ENCODE peak calls at places on chromosomes 4 and X, in eight cellular contexts. B, C, L, U, P, Z, J and Y are unnamed samples.
A peak's percentile ranks its signal among the peaks of the same experiment; 100 is the strongest.

GRCh38 chr4:98430708-98431403 is 169.7 kb downstream of the RAP1GDS1 start:
- DNase-seq in C (no peak), L (no peak), P (no peak), J (no peak), Z (no peak), U (no peak), B (no peak), Y (peak; percentile 3)

GRCh38 chr4:35793766-35794165 is 450.5 kb downstream of the ARAP2 start:
- DNase-seq in Z (no peak), P (no peak), J (no peak), U (no peak), L (no peak), B (no peak), C (no peak), Y (no peak)

GRCh38 chrX:85419293-85419692 is 39.8 kb upstream of the POF1B start:
- DNase-seq in L (no peak), P (no peak), Z (no peak), J (no peak), U (no peak), B (no peak), C (no peak), Y (no peak)

GRCh38 chr4:184831153-184831552 is 5.4 kb upstream of the ACSL1 start:
- DNase-seq in L (no peak), Z (no peak), B (no peak), U (no peak), C (no peak), J (no peak), P (no peak), Y (no peak)

GRCh38 chr4:3465698-3466671 is 2.9 kb downstream of the DOK7 start:
- DNase-seq in B (no peak), U (peak; percentile 44), Z (no peak), J (peak; percentile 30), P (no peak), L (no peak), C (no peak), Y (no peak)

GRCh38 chr4:163548481-163549243 is 54.2 kb downstream of the TMA16 start:
- DNase-seq in C (peak; percentile 9), U (no peak), P (no peak), J (no peak), Z (peak; percentile 75), L (peak; percentile 72), B (no peak), Y (peak; percentile 52)

GRCh38 chr4:87555751-87556619 is 26.8 kb upstream of the SPARCL1 start:
- DNase-seq in B (no peak), J (no peak), C (no peak), P (no peak), L (peak; percentile 59), Z (no peak), U (no peak), Y (peak; percentile 16)

GRCh38 chr4:3373468-3373867 is 68.3 kb upstream of the HGFAC start:
- DNase-seq in B (no peak), L (no peak), Z (no peak), J (no peak), P (no peak), C (no peak), U (no peak), Y (no peak)

GRCh38 chrX:118350715-118351114 is 4.8 kb downstream of the WDR44 start:
- DNase-seq in B (no peak), J (no peak), L (no peak), U (no peak), P (no peak), Z (no peak), C (no peak), Y (no peak)

GRCh38 chr4:158859661-158860060 is 90.8 kb downstream of the FNIP2 start:
- DNase-seq in Z (no peak), U (no peak), C (no peak), B (no peak), P (no peak), J (no peak), L (no peak), Y (no peak)

GRCh38 chrX:110383414-110383813 is 24.8 kb downstream of the RTL9 start:
- DNase-seq in J (no peak), Z (no peak), L (no peak), B (no peak), C (no peak), U (no peak), P (no peak), Y (no peak)

GRCh38 chr4:137711502-137711901 is 179.2 kb upstream of the PCDH18 start:
- DNase-seq in U (no peak), P (no peak), C (no peak), B (no peak), L (no peak), J (no peak), Z (no peak), Y (no peak)

GRCh38 chr4:109547394-109547793 is 12.7 kb upstream of the MCUB start:
- DNase-seq in P (no peak), U (no peak), B (no peak), Z (no peak), C (no peak), J (no peak), L (peak; percentile 12), Y (no peak)

GRCh38 chr4:105950701-105951100 is 55.4 kb downstream of the NPNT start:
- DNase-seq in C (no peak), J (no peak), Z (peak; percentile 48), P (no peak), L (no peak), B (no peak), U (no peak), Y (no peak)

GRCh38 chr4:48635310-48635709 is 144.8 kb downstream of the FRYL start:
- DNase-seq in B (no peak), U (no peak), L (peak; percentile 72), Z (no peak), C (peak; percentile 52), J (no peak), P (no peak), Y (peak; percentile 5)

GRCh38 chr4:169092889-169093522 is 83.0 kb upstream of the CBR4 start:
- DNase-seq in P (no peak), J (no peak), L (no peak), U (no peak), B (no peak), C (no peak), Z (no peak), Y (peak; percentile 58)

GRCh38 chr4:156169011-156169410 is 215.3 kb upstream of the CTSO start:
- DNase-seq in C (no peak), U (no peak), L (peak; percentile 63), Z (peak; percentile 81), P (no peak), B (peak; percentile 5), J (peak; percentile 27), Y (peak; percentile 44)

GRCh38 chr4:85514783-85515182 is 39.8 kb downstream of the ARHGAP24 start:
- DNase-seq in B (no peak), U (no peak), L (no peak), C (no peak), Z (no peak), P (no peak), J (no peak), Y (no peak)

GRCh38 chr4:38581708-38582107 is 82.3 kb upstream of the KLF3 start:
- DNase-seq in B (no peak), C (no peak), L (no peak), J (no peak), P (no peak), U (no peak), Z (peak; percentile 27), Y (no peak)

GRCh38 chr4:91963489-91963888 is 340.3 kb upstream of the GRID2 start:
- DNase-seq in J (no peak), U (no peak), Z (no peak), L (no peak), P (no peak), B (no peak), C (no peak), Y (no peak)

GRCh38 chr4:147823135-147823534 is 91.2 kb downstream of the ARHGAP10 start:
- DNase-seq in L (no peak), U (no peak), P (no peak), B (no peak), Z (no peak), J (no peak), C (no peak), Y (no peak)

GRCh38 chr4:184357783-184358182 is 116.6 kb downstream of the IRF2 start:
- DNase-seq in L (no peak), U (no peak), C (no peak), B (no peak), Z (no peak), J (no peak), P (no peak), Y (no peak)

GRCh38 chr4:110867251-110867960 is 244.5 kb upstream of the PITX2 start:
- DNase-seq in Z (no peak), B (no peak), J (no peak), L (no peak), C (no peak), U (no peak), P (no peak), Y (no peak)

GRCh38 chrX:96909291-96909690 is 25.6 kb downstream of the RPA4 start:
- DNase-seq in C (no peak), U (no peak), P (no peak), L (no peak), J (no peak), B (no peak), Z (no peak), Y (no peak)

GRCh38 chr4:15682790-15683495 is 1.3 kb downstream of the FAM200B start:
- DNase-seq in J (no peak), Z (no peak), B (no peak), P (no peak), C (no peak), L (no peak), U (no peak), Y (no peak)

GRCh38 chrX:135411893-135412292 is 9.9 kb upstream of the SMIM10L2A start:
- DNase-seq in B (no peak), U (no peak), J (no peak), C (no peak), L (no peak), P (no peak), Z (no peak), Y (no peak)

GRCh38 chr4:140085062-140085622 is 68.8 kb downstream of the MAML3 start:
- DNase-seq in C (no peak), Z (peak; percentile 18), L (no peak), B (no peak), P (no peak), U (no peak), J (no peak), Y (peak; percentile 81)